ENCODE peak calls at places on chromosome 11, in four cellular contexts. E is HepG2, Y is K562, T is HCT116. L is an unnamed sample.

GRCh38 chr11:62560566-62561103 is 13.1 kb downstream of the EEF1G start:
- DNase-seq in E (peak; percentile 91), Y (peak; percentile 74), T (peak; percentile 92), L (peak; percentile 95)

GRCh38 chr11:7413961-7414728 is 71.2 kb upstream of the OLFML1 start:
- DNase-seq in E (peak; percentile 2), Y (no peak), T (no peak), L (peak; percentile 75)

GRCh38 chr11:92224394-92225205 is at the start of gene FAT3:
- DNase-seq in E (no peak), Y (no peak), T (no peak), L (no peak)

GRCh38 chr11:10651579-10652361 is 41.8 kb downstream of the IRAG1 start:
- DNase-seq in E (no peak), Y (no peak), T (peak; percentile 44), L (no peak)

GRCh38 chr11:116791002-116791812 is 472 bp downstream of the APOA5 start:
- DNase-seq in E (peak; percentile 73), Y (peak; percentile 84), T (peak; percentile 35), L (no peak)

GRCh38 chr11:99505319-99505718 is 484.6 kb downstream of the CNTN5 start:
- DNase-seq in E (no peak), Y (no peak), T (no peak), L (no peak)

GRCh38 chr11:114736806-114737205 is 58.5 kb downstream of the NXPE2 start:
- DNase-seq in E (no peak), Y (no peak), T (no peak), L (no peak)

GRCh38 chr11:77658213-77659013 is 20.8 kb upstream of the CLNS1A start:
- DNase-seq in E (no peak), Y (peak; percentile 30), T (no peak), L (no peak)

GRCh38 chr11:8867856-8868705 is 42.9 kb upstream of the AKIP1 start:
- DNase-seq in E (peak; percentile 43), Y (no peak), T (no peak), L (no peak)

GRCh38 chr11:107708787-107709186 is 3.1 kb downstream of the SLN start:
- DNase-seq in E (no peak), Y (no peak), T (no peak), L (no peak)

GRCh38 chr11:94151903-94152677 is 23.4 kb downstream of the PANX1 start:
- DNase-seq in E (peak; percentile 72), Y (peak; percentile 66), T (peak; percentile 73), L (peak; percentile 76)

GRCh38 chr11:121754603-121755002 is 301.8 kb upstream of the SORL1-AS1 start:
- DNase-seq in E (no peak), Y (no peak), T (no peak), L (no peak)

GRCh38 chr11:71476926-71477636 is 24.1 kb downstream of the NADSYN1 start:
- DNase-seq in E (no peak), Y (no peak), T (no peak), L (no peak)

GRCh38 chr11:118896472-118896913 is 12.8 kb downstream of the CXCR5 start:
- DNase-seq in E (no peak), Y (no peak), T (no peak), L (no peak)

GRCh38 chr11:70697701-70698100 is 299.4 kb downstream of the CTTN start:
- DNase-seq in E (no peak), Y (no peak), T (no peak), L (no peak)

GRCh38 chr11:120832609-120833221 is 191.2 kb upstream of the TBCEL start:
- DNase-seq in E (no peak), Y (no peak), T (no peak), L (no peak)

GRCh38 chr11:85866137-85866827 is 11.1 kb downstream of the CCDC83 start:
- DNase-seq in E (no peak), Y (no peak), T (no peak), L (no peak)

GRCh38 chr11:62001450-62002178 is 34.2 kb upstream of the FTH1 start:
- DNase-seq in E (peak; percentile 91), Y (no peak), T (no peak), L (no peak)

GRCh38 chr11:96424693-96425092 is 34.9 kb downstream of the JRKL start:
- DNase-seq in E (no peak), Y (no peak), T (no peak), L (no peak)

GRCh38 chr11:96430668-96431067 is 40.9 kb downstream of the JRKL start:
- DNase-seq in E (no peak), Y (no peak), T (no peak), L (no peak)

GRCh38 chr11:96426356-96427103 is 36.7 kb downstream of the JRKL start:
- DNase-seq in E (peak; percentile 27), Y (peak; percentile 43), T (peak; percentile 19), L (peak; percentile 30)
- TF ChIP-seq TCF7L2 in E (no peak), Y (no peak), T (no peak), L (no peak)

DNA sequence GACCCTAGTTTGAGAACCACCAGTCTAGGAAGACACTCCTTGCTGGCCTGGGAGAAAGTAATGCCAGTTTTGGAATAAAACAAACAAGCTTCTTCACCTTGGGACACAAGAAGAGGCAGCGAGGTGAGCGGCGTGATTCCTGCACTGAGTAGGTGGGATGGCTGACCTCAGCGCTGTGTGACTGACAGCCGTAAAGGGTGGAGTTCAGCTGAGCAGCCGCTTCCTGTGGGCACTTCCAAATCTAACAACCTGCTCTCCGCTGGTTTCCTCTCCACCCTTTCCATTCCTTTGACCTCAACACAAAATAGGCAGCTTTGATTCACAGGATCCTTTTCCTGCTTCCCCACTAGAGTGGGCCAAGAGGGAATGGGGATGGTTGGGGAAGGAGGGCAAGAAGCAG is 45.8 kb downstream of the PC start:
- DNase-seq in E (no peak), Y (no peak), T (no peak), L (no peak)
- H3K4me3 ChIP-seq in E (no peak overlapping the region), Y (no peak overlapping the region), T (no peak overlapping the region), L (no peak overlapping the region)

GRCh38 chr11:44832452-44832851 is 105.7 kb downstream of the TSPAN18 start:
- DNase-seq in E (no peak), Y (no peak), T (no peak), L (no peak)
- H3K4me1 ChIP-seq in E (no peaks in the 10 kb centered on the region), Y (no peaks in the 10 kb centered on the region), T (peaks cover 13% of the 10 kb centered on the region), L (no peaks in the 10 kb centered on the region)

DNA sequence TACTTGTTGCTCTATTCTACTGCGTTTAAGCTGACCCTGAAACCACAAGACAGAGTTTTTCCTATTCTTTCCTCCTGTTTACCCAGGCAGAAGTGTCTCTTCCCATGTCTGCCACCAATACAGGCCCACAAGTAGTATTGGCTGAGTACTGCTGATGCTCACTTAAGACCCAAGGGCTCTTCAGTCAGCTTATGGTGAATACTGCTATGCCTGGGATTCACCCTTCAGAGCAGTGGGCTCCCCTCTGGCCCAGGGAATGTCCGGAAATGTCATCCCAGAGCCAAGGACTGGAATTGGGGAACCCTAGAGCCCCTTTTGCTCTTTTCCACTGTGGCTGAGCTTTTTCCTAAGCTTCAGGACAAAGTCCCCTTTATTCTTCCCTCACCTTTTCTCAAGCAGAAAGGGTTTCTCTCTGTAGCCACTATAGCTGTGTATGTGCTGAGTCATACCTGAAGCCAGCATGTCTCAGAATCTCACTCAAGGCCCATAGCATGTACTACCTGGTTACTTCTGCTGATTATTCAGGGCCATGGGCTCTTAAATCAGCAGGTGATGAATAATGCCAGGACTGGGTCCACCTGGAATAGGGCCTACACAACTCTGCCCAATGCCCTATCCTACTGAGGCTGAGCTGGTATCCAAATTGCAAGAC is 745.8 kb upstream of the ANO5 start:
- DNase-seq in E (no peak), Y (no peak), T (no peak), L (no peak)
- TF ChIP-seq TCF7L2 in E (no peak), Y (no peak), T (no peak), L (no peak)

DNA sequence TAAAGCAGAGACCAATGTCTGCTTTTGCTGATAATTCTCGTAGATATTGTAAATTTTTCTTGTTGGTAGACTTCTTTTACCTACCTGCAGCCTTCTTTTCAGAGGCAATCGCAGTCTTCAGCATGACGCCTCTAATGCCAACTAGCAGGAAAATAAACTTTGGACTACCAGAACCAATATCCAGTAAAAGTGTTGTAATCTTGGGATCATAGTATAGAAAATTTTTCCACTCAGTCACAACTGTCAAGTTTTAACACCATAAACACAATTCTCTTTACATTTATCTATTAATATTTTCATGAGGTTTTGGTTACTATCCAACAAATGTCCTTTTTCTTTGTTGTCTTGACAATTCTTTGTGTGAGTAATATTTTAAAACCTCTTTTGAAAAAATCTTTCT is 2.3 kb downstream of the DEPDC7 start:
- DNase-seq in E (peak; percentile 58), Y (no peak), T (no peak), L (no peak)
- H3K4me3 ChIP-seq in E (peak overlapping the region; percentile 75), Y (no peak overlapping the region), T (no peak overlapping the region), L (no peak overlapping the region)

GRCh38 chr11:45658292-45658991 is 7.0 kb downstream of the CHST1 start:
- DNase-seq in E (peak; percentile 10), Y (no peak), T (no peak), L (no peak)

GRCh38 chr11:45659031-45659817 is 6.2 kb downstream of the CHST1 start:
- DNase-seq in E (no peak), Y (no peak), T (no peak), L (no peak)

GRCh38 chr11:45660717-45661416 is 4.6 kb downstream of the CHST1 start:
- DNase-seq in E (no peak), Y (no peak), T (no peak), L (no peak)

GRCh38 chr11:45661417-45662055 is 3.9 kb downstream of the CHST1 start:
- DNase-seq in E (no peak), Y (no peak), T (no peak), L (no peak)

GRCh38 chr11:45659818-45660160 is 5.6 kb downstream of the CHST1 start:
- DNase-seq in E (no peak), Y (no peak), T (no peak), L (no peak)
- H3K4me1 ChIP-seq in E (no peaks in the 10 kb centered on the region), Y (no peaks in the 10 kb centered on the region), T (peaks cover 21% of the 10 kb centered on the region), L (peaks cover 3% of the 10 kb centered on the region)

DNA sequence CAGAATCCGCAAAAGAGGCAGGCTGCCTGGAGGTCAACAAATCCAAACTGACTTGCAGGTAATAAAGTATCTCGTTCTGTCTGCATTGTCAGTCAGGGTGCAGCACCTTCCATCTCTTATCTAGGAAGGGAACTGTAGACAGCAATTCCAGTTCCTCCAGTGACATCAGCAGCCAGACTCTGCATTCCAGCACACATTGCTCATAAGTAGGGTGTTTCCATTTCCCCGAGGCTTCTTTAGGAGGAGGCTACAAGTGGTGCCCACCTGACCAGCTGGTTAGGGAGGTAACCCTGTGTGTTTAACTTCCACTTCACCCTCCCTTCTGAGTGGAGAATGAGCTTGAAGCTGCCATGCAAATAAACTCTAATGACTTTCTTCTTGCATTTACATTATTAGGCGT is 53.3 kb downstream of the NTM start:
- DNase-seq in E (no peak), Y (no peak), T (no peak), L (no peak)
- TF ChIP-seq TCF7L2 in E (no peak), Y (no peak), T (no peak), L (no peak)

GRCh38 chr11:706957-707816 is 1.2 kb downstream of the EPS8L2 start:
- DNase-seq in E (peak; percentile 94), Y (peak; percentile 61), T (no peak), L (no peak)

GRCh38 chr11:709109-709997 is 3.3 kb downstream of the EPS8L2 start:
- DNase-seq in E (no peak), Y (no peak), T (no peak), L (no peak)

GRCh38 chr11:708511-708910 is 2.5 kb downstream of the EPS8L2 start:
- DNase-seq in E (no peak), Y (no peak), T (no peak), L (no peak)

GRCh38 chr11:706439-706956 is 467 bp downstream of the EPS8L2 start:
- DNase-seq in E (no peak), Y (peak; percentile 52), T (no peak), L (no peak)

GRCh38 chr11:707817-708420 is 1.9 kb downstream of the EPS8L2 start:
- DNase-seq in E (peak; percentile 60), Y (no peak), T (no peak), L (no peak)
- H3K4me3 ChIP-seq in E (no peak overlapping the region), Y (no peak overlapping the region), T (peak overlapping the region; percentile 87), L (peak overlapping the region; percentile 58)

L was measured in Panc1.